ENCODE peak calls at places on chromosome 18, in five cellular contexts. Q, B, W, I and R are unnamed samples.

GRCh38 chr18:26961805-26962204 is 96.3 kb upstream of the AQP4 start:
- DNase-seq in Q (no peak), B (no peak), W (no peak), I (no peak), R (no peak)

GRCh38 chr18:74290831-74291770 is 662 bp downstream of the CYB5A start:
- DNase-seq in Q (no peak), B (no peak), W (no peak), I (no peak), R (no peak)

GRCh38 chr18:58615150-58616132 is 13.4 kb downstream of the ALPK2 start:
- DNase-seq in Q (no peak), B (no peak), W (no peak), I (no peak), R (no peak)

GRCh38 chr18:41870817-41871216 is 84.2 kb upstream of the PIK3C3 start:
- DNase-seq in Q (no peak), B (no peak), W (no peak), I (no peak), R (no peak)

GRCh38 chr18:54411781-54412180 is 54.1 kb downstream of the C18orf54 start:
- DNase-seq in Q (no peak), B (no peak), W (no peak), I (no peak), R (no peak)

GRCh38 chr18:33833847-33834246 is 255.8 kb downstream of the ASXL3 start:
- DNase-seq in Q (no peak), B (no peak), W (no peak), I (no peak), R (no peak)

GRCh38 chr18:38606841-38607240 is 1041.2 kb upstream of the CELF4 start:
- DNase-seq in Q (no peak), B (no peak), W (no peak), I (no peak), R (no peak)

GRCh38 chr18:415627-416612 is 84.6 kb downstream of the COLEC12 start:
- DNase-seq in Q (no peak), B (no peak), W (no peak), I (no peak), R (no peak)

DNA sequence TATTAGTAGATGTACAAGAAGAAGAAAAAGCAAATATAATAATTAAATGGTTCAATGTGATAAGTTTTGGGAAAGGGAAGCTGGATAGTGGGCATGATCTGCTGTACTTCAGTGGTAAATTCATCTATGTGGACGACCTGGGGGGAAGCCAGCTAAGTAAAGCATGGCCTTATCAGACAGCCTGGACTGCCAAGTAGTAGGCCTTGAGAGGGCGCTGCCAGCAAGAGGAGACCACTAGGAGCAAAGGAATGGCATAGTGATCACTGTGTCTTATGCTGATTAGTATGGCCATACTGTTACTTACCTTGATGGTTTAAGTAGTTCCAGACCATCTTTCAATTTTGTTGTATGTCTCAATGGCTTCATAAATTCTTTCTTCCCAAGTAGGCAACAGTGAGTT is 287.6 kb downstream of the SETBP1 start:
- DNase-seq in Q (no peak), B (no peak), W (no peak), I (no peak), R (no peak)
- TF ChIP-seq CTCF in Q (no peak), B (no peak), W (peak), I (peak), R (no peak)

DNA sequence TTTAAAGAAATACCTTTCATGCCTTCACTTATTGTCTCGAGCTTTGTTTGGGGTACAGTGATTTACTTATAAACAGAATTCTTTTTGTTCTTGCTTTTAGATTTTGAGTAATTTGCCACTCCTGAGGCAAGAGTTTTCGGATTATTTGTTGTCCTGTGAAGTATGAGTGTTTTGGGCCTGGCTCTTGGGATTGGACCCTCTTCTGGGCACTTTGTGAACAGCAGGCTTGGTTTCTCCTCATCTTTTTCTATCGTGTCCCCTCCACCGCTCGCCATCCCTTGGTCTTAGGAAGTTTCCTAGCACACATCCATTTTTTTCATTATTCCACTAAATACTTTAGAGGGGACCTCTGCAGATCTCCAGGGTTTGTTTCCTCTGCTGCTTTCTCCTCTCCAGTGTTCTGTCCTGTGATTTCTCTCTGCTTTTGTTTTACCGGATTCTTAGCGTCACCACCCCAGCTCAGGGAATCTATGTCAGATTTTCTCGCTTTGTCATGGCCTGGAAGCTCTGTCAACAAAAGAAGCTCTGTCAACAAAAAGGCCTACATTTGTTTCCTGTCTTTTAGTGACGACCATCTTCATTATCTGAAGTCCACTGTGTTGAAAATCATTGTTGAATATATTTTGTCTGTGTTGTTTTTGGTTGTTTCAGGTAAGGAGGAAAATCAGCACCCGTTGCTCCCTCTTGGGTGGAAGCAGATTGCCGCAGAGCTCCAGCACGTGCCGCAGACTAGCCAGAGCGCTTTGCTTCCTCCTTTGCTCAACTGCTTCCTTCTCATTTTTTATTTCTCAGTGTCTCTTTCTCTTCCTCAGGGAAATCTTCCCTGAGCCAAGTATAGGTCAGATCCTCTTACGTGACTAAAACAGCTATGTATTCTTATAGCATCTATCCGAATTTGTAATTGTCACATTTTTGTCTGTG is 27.8 kb downstream of the ANKRD62 start:
- DNase-seq in Q (no peak), B (no peak), W (peak), I (no peak), R (no peak)
- TF ChIP-seq CTCF in Q (peak), B (peak), W (peak), I (peak), R (no peak)

DNA sequence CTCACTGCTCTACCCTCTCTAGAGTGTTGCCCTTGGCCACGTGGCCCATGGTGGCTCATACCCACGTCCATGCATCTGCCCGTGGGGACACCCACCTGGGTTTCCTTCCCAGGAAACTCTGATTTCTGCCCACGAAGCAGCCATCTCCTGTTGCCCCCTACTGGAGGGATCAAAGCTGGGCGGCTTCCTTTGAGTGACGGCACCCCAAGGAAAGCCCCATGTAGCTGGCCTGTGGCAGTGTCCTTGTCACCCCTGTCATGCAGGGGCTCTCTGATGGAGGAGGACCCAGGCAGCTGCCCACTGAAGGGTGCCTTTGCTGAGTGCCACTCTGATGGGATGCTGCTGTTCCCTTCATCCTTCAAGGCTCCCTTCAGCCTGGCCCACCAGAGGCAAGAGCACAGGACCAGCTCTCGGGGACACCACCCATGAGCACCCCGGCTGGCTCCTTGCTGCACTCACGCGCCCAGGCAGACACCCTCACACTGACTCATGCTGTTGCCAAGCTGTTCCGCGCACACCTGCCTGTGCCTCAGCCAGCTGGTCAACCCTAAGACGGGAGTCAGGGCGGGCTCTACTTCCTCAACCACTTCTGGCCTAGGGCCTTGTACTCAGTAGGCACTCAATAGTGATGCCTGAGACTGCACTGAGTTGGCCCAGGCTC is 101.1 kb downstream of the CTIF start:
- DNase-seq in Q (no peak), B (no peak), W (peak), I (no peak), R (no peak)
- TF ChIP-seq CTCF in Q (peak), B (peak), W (peak), I (peak), R (no peak)

GRCh38 chr18:60413944-60414547 is 41.5 kb upstream of the MC4R start:
- DNase-seq in Q (no peak), B (no peak), W (no peak), I (no peak), R (no peak)
- TF ChIP-seq CTCF in Q (peak), B (peak), W (no peak), I (peak), R (no peak)

DNA sequence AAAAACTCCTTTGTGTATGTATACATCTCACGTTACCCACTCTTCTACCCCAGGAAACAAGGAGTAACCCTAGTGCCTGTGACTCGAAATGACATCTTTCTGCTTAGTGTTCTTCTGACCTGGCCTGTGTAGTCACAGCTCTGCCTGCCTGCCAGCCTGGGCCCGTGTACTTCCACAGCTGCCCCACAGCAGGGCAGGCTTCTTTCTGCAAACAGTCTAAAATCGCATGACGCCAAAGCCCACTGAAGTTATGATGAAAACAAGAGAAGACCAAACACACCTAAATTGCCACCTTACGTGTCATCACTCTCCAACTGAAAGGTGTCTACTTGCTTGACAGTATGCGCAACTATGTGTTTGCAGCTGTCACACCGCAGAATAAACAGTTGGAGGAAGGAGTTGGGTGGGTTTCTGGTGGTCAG is 1.5 kb downstream of the GAREM1 start:
- DNase-seq in Q (no peak), B (no peak), W (no peak), I (no peak), R (no peak)
- TF ChIP-seq CTCF in Q (peak), B (no peak), W (no peak), I (peak), R (no peak)

GRCh38 chr18:62033207-62033606 is 140.4 kb upstream of the RNF152 start:
- DNase-seq in Q (no peak), B (no peak), W (no peak), I (no peak), R (no peak)

GRCh38 chr18:62028715-62029114 is 135.9 kb upstream of the RNF152 start:
- DNase-seq in Q (no peak), B (no peak), W (no peak), I (no peak), R (no peak)

GRCh38 chr18:62027914-62028520 is 135.2 kb upstream of the RNF152 start:
- DNase-seq in Q (no peak), B (no peak), W (no peak), I (no peak), R (no peak)

GRCh38 chr18:62033756-62034155 is 140.9 kb upstream of the RNF152 start:
- DNase-seq in Q (no peak), B (no peak), W (no peak), I (no peak), R (no peak)

GRCh38 chr18:62030091-62030985 is 137.5 kb upstream of the RNF152 start:
- DNase-seq in Q (no peak), B (peak), W (no peak), I (no peak), R (no peak)
- TF ChIP-seq CTCF in Q (no peak), B (no peak), W (no peak), I (no peak), R (no peak)

GRCh38 chr18:48023334-48024008 is 93.0 kb upstream of the SMAD2 start:
- DNase-seq in Q (no peak), B (no peak), W (peak), I (no peak), R (peak)

GRCh38 chr18:48024009-48024512 is 93.6 kb upstream of the SMAD2 start:
- DNase-seq in Q (no peak), B (no peak), W (no peak), I (no peak), R (no peak)

GRCh38 chr18:48022021-48022420 is 91.6 kb upstream of the SMAD2 start:
- DNase-seq in Q (no peak), B (no peak), W (no peak), I (no peak), R (no peak)

GRCh38 chr18:48021273-48021914 is 90.9 kb upstream of the SMAD2 start:
- DNase-seq in Q (no peak), B (no peak), W (no peak), I (no peak), R (no peak)

GRCh38 chr18:48022531-48023330 is 92.3 kb upstream of the SMAD2 start:
- DNase-seq in Q (no peak), B (no peak), W (peak), I (no peak), R (no peak)
- TF ChIP-seq CTCF in Q (peak), B (peak), W (peak), I (peak), R (peak)